ENCODE peak calls at places on chromosomes 1 and 21, in ten cellular contexts. T is breast epithelium, N is IMR-90, D is esophagus squamous epithelium, S is A549, W is right lobe of liver, A is upper lobe of left lung, Z is HepG2, M is heart left ventricle, E is H1. G is an unnamed sample.

GRCh38 chr1:24411963-24412362 is 1.6 kb downstream of the STPG1 start:
- DNase-seq in T (no peak), N (peak), D (no peak), S (no peak), W (no peak), A (no peak), Z (no peak), M (no peak), E (no peak), G (no peak)

GRCh38 chr1:240501115-240501514 is 110.8 kb downstream of the GREM2 start:
- DNase-seq in T (no peak), N (peak), D (no peak), S (peak), W (no peak), A (no peak), Z (no peak), M (no peak), E (no peak), G (peak)

GRCh38 chr1:16250547-16251251 is 13.7 kb upstream of the CPLANE2 start:
- DNase-seq in T (no peak), N (peak), D (no peak), S (no peak), W (no peak), A (no peak), Z (no peak), M (no peak), E (no peak), G (no peak)

GRCh38 chr1:47436979-47437517 is 796 bp upstream of the FOXD2 start:
- DNase-seq in T (no peak), N (peak), D (no peak), S (peak), W (no peak), A (no peak), Z (no peak), M (no peak), E (no peak), G (peak)

GRCh38 chr1:81758213-81758612 is 42.5 kb upstream of the ADGRL2 start:
- DNase-seq in T (no peak), N (no peak), D (no peak), S (no peak), W (no peak), A (no peak), Z (no peak), M (no peak), E (no peak), G (no peak)

GRCh38 chr1:176193023-176193422 is 14.1 kb downstream of the COP1 start:
- DNase-seq in T (no peak), N (no peak), D (no peak), S (no peak), W (no peak), A (no peak), Z (no peak), M (no peak), E (no peak), G (no peak)

GRCh38 chr1:217539510-217539909 is 91.4 kb downstream of the GPATCH2 start:
- DNase-seq in T (no peak), N (no peak), D (no peak), S (no peak), W (no peak), A (no peak), Z (no peak), M (no peak), E (no peak), G (no peak)

GRCh38 chr21:16402752-16403151 is 673.0 kb downstream of the USP25 start:
- DNase-seq in T (no peak), N (no peak), D (no peak), S (no peak), W (no peak), A (no peak), Z (no peak), M (no peak), E (no peak), G (no peak)

GRCh38 chr1:36703526-36704208 is 221.0 kb upstream of the CSF3R start:
- DNase-seq in T (peak), N (peak), D (no peak), S (peak), W (peak), A (peak), Z (peak), M (peak), E (peak), G (peak)

GRCh38 chr1:3520419-3521378 is 66.2 kb downstream of the ARHGEF16 start:
- DNase-seq in T (no peak), N (no peak), D (no peak), S (no peak), W (no peak), A (no peak), Z (no peak), M (no peak), E (no peak), G (no peak)

GRCh38 chr1:110053557-110054428 is 16.7 kb downstream of the ALX3 start:
- DNase-seq in T (peak), N (peak), D (no peak), S (peak), W (peak), A (peak), Z (peak), M (peak), E (no peak), G (no peak)

GRCh38 chr1:92567211-92567868 is 80.6 kb upstream of the GFI1 start:
- DNase-seq in T (no peak), N (peak), D (no peak), S (no peak), W (no peak), A (no peak), Z (no peak), M (no peak), E (no peak), G (no peak)

GRCh38 chr1:179586107-179586823 is 5.4 kb upstream of the TDRD5 start:
- DNase-seq in T (peak), N (no peak), D (no peak), S (peak), W (peak), A (peak), Z (no peak), M (peak), E (no peak), G (no peak)

GRCh38 chr1:184028854-184029623 is 8.5 kb downstream of the COLGALT2 start:
- DNase-seq in T (no peak), N (no peak), D (no peak), S (no peak), W (no peak), A (no peak), Z (peak), M (no peak), E (no peak), G (no peak)

GRCh38 chr21:45313015-45313414 is 25.3 kb upstream of the POFUT2 start:
- DNase-seq in T (no peak), N (no peak), D (no peak), S (no peak), W (no peak), A (no peak), Z (no peak), M (no peak), E (no peak), G (no peak)

GRCh38 chr1:215710340-215710971 is 143.4 kb downstream of the KCTD3 start:
- DNase-seq in T (no peak), N (peak), D (no peak), S (peak), W (no peak), A (no peak), Z (peak), M (no peak), E (peak), G (peak)

GRCh38 chr1:87369736-87370135 is 41.1 kb downstream of the LMO4 start:
- DNase-seq in T (no peak), N (no peak), D (no peak), S (no peak), W (no peak), A (no peak), Z (no peak), M (no peak), E (no peak), G (no peak)

GRCh38 chr1:222777977-222778376 is 36.9 kb upstream of the DISP1 start:
- DNase-seq in T (no peak), N (peak), D (no peak), S (peak), W (no peak), A (no peak), Z (no peak), M (no peak), E (no peak), G (no peak)

GRCh38 chr1:202835548-202836072 is 24.9 kb downstream of the PCAT6 start:
- DNase-seq in T (no peak), N (no peak), D (no peak), S (no peak), W (no peak), A (no peak), Z (no peak), M (no peak), E (no peak), G (no peak)

GRCh38 chr1:173269490-173270230 is 62.5 kb upstream of the TNFSF4 start:
- DNase-seq in T (no peak), N (peak), D (no peak), S (peak), W (no peak), A (no peak), Z (no peak), M (no peak), E (no peak), G (no peak)

GRCh38 chr1:32874860-32875793 is 4.4 kb upstream of the FNDC5 start:
- DNase-seq in T (no peak), N (no peak), D (no peak), S (no peak), W (no peak), A (no peak), Z (no peak), M (no peak), E (no peak), G (no peak)

GRCh38 chr1:56774067-56774609 is 45.1 kb downstream of the FYB2 start:
- DNase-seq in T (no peak), N (no peak), D (no peak), S (no peak), W (no peak), A (no peak), Z (no peak), M (no peak), E (no peak), G (no peak)

GRCh38 chr1:206517784-206518183 is 10.5 kb downstream of the RASSF5 start:
- DNase-seq in T (no peak), N (no peak), D (no peak), S (no peak), W (no peak), A (no peak), Z (no peak), M (no peak), E (no peak), G (no peak)

GRCh38 chr1:93694039-93694438 is 12.4 kb upstream of the BCAR3 start:
- DNase-seq in T (no peak), N (no peak), D (no peak), S (peak), W (no peak), A (no peak), Z (no peak), M (no peak), E (no peak), G (no peak)

GRCh38 chr1:204241050-204241449 is 27.3 kb upstream of the GOLT1A start:
- DNase-seq in T (no peak), N (peak), D (no peak), S (peak), W (no peak), A (no peak), Z (no peak), M (no peak), E (no peak), G (peak)

GRCh38 chr1:107432108-107432507 is 291.3 kb downstream of the NTNG1 start:
- DNase-seq in T (no peak), N (no peak), D (no peak), S (no peak), W (no peak), A (no peak), Z (no peak), M (no peak), E (peak), G (no peak)

GRCh38 chr1:198495635-198496034 is 44.8 kb downstream of the ATP6V1G3 start:
- DNase-seq in T (no peak), N (no peak), D (no peak), S (no peak), W (no peak), A (no peak), Z (no peak), M (no peak), E (no peak), G (no peak)

GRCh38 chr1:61749574-61749973 is 7.3 kb downstream of the PATJ start:
- DNase-seq in T (no peak), N (no peak), D (no peak), S (no peak), W (no peak), A (no peak), Z (no peak), M (no peak), E (no peak), G (no peak)

GRCh38 chr1:235831148-235831547 is 35.6 kb downstream of the LYST start:
- DNase-seq in T (no peak), N (peak), D (no peak), S (peak), W (no peak), A (peak), Z (no peak), M (peak), E (no peak), G (peak)

GRCh38 chr1:61563611-61564010 is 161.3 kb downstream of the TM2D1 start:
- DNase-seq in T (no peak), N (no peak), D (no peak), S (no peak), W (no peak), A (no peak), Z (no peak), M (no peak), E (no peak), G (no peak)

GRCh38 chr21:31566061-31566460 is 93.4 kb upstream of the SOD1 start:
- DNase-seq in T (no peak), N (no peak), D (no peak), S (no peak), W (no peak), A (no peak), Z (no peak), M (no peak), E (no peak), G (no peak)

GRCh38 chr1:2019571-2020309 is 595 bp downstream of the GABRD start:
- DNase-seq in T (no peak), N (no peak), D (no peak), S (no peak), W (no peak), A (no peak), Z (no peak), M (no peak), E (no peak), G (no peak)

GRCh38 chr1:53968125-53968513 is 22.0 kb downstream of the LRRC42 start:
- DNase-seq in T (no peak), N (peak), D (no peak), S (no peak), W (no peak), A (no peak), Z (peak), M (no peak), E (no peak), G (no peak)

GRCh38 chr1:53975861-53976260 is 29.7 kb downstream of the LRRC42 start:
- DNase-seq in T (no peak), N (no peak), D (no peak), S (no peak), W (no peak), A (no peak), Z (no peak), M (no peak), E (no peak), G (no peak)

GRCh38 chr1:53967409-53968124 is 21.4 kb downstream of the LRRC42 start:
- DNase-seq in T (no peak), N (no peak), D (no peak), S (no peak), W (no peak), A (no peak), Z (peak), M (no peak), E (no peak), G (no peak)

GRCh38 chr1:53966794-53967193 is 20.6 kb downstream of the LRRC42 start:
- DNase-seq in T (no peak), N (no peak), D (no peak), S (no peak), W (peak), A (no peak), Z (peak), M (no peak), E (no peak), G (no peak)

GRCh38 chr1:53971718-53972117 is 25.6 kb downstream of the LRRC42 start:
- DNase-seq in T (no peak), N (peak), D (no peak), S (no peak), W (no peak), A (no peak), Z (no peak), M (no peak), E (no peak), G (no peak)
- TF ChIP-seq POLR2A in T (no peak), N (no peak), D (no peak), S (no peak), W (no peak), A (no peak), Z (no peak), M (no peak), E (no peak), G (no peak)

DNA sequence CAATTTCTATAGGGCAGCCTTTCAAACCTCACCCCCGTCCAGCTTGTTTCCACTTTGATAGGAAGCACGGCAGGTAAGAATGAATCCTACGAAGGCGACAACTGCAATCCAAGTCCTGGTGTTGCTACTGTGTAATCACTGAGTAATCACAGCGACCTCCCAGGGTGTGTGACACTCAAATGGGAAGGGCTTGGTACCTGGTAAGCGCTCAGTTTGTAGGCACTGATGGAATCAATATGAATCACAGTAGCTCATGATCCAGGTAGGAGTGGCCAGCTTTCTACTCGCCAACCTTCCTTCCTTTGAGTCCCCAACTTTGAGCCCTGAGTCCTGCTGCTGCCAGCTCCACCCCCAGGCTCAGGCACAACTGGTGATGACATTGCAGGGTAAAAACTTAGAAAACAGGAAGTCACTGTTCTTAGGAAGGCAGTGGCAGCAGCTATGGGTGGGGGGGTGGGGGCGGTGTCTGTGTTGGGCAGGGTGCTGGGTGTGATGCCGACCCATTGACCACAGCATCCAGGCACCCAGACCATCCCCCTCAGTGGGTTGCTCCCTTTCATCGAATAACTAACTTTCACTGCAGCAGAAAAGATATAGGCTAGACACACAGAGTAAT is 70.7 kb downstream of the CD247 start:
- DNase-seq in T (no peak), N (no peak), D (no peak), S (peak), W (no peak), A (peak), Z (no peak), M (no peak), E (no peak), G (peak)
- TF ChIP-seq POLR2A in T (no peak), N (no peak), D (no peak), S (no peak), W (no peak), A (peak), Z (no peak), M (no peak), E (no peak), G (no peak)

DNA sequence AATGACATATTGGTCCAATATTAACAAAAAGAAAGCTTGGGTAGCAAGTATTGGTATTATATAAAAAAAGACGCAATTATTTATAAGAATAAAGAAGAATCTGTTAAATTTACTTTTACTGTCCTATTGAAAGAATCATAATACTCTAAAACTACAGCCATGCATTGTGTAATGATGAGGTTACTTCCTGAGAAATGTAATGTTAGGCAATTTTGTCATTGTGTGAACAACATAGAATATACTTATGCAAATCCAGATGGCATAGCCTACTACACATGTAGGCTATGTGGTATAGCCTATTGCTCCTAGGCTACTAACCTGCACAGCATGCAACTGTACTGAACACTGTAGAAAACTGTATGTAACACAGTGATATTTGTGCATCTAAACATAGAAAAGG is 121.2 kb upstream of the PTGFR start:
- DNase-seq in T (no peak), N (peak), D (no peak), S (no peak), W (no peak), A (no peak), Z (no peak), M (no peak), E (no peak), G (no peak)
- TF ChIP-seq POLR2A in T (no peak), N (no peak), D (no peak), S (no peak), W (no peak), A (no peak), Z (no peak), M (no peak), E (no peak), G (no peak)

GRCh38 chr1:31373897-31374486 is 1.1 kb upstream of the FABP3 start:
- DNase-seq in T (no peak), N (no peak), D (no peak), S (no peak), W (no peak), A (no peak), Z (no peak), M (no peak), E (no peak), G (no peak)
- TF ChIP-seq POLR2A in T (no peak), N (no peak), D (no peak), S (no peak), W (no peak), A (no peak), Z (no peak), M (no peak), E (no peak), G (no peak)

GRCh38 chr1:9413143-9413876 is 120.6 kb downstream of the SPSB1 start:
- DNase-seq in T (peak), N (peak), D (peak), S (peak), W (no peak), A (peak), Z (no peak), M (peak), E (no peak), G (peak)
- TF ChIP-seq POLR2A in T (no peak), N (no peak), D (no peak), S (no peak), W (no peak), A (no peak), Z (no peak), M (no peak), E (no peak), G (no peak)